ENCODE peak calls at places on chromosomes 16 and 17, in eight cellular contexts. P, H, X, E, T, Z, I and V are unnamed samples.

GRCh38 chr17:39626671-39627169 is at the start of gene PPP1R1B:
- DNase-seq in P (no peak), H (no peak), X (no peak), E (no peak), T (no peak), Z (no peak), I (no peak), V (no peak)

GRCh38 chr16:83147244-83147643 is 520.5 kb downstream of the CDH13 start:
- DNase-seq in P (no peak), H (peak), X (no peak), E (no peak), T (no peak), Z (no peak), I (no peak), V (no peak)

GRCh38 chr17:42536372-42537155 is 523 bp downstream of the NAGLU start:
- DNase-seq in P (peak), H (peak), X (no peak), E (peak), T (no peak), Z (peak), I (peak), V (peak)

GRCh38 chr16:426906-427249 is 1.4 kb downstream of the RAB11FIP3 start:
- DNase-seq in P (no peak), H (no peak), X (no peak), E (no peak), T (no peak), Z (no peak), I (no peak), V (no peak)

GRCh38 chr17:4433515-4434031 is at the start of gene SPNS3:
- DNase-seq in P (no peak), H (no peak), X (peak), E (peak), T (no peak), Z (no peak), I (no peak), V (no peak)

GRCh38 chr16:59126486-59126885 is 392.4 kb upstream of the GOT2 start:
- DNase-seq in P (no peak), H (no peak), X (no peak), E (no peak), T (no peak), Z (no peak), I (no peak), V (no peak)

GRCh38 chr16:30010817-30011504 is at the start of gene DOC2A:
- DNase-seq in P (peak), H (no peak), X (no peak), E (no peak), T (no peak), Z (no peak), I (no peak), V (no peak)

GRCh38 chr16:85103096-85104079 is 8.9 kb downstream of the CIBAR2 start:
- DNase-seq in P (no peak), H (no peak), X (peak), E (no peak), T (no peak), Z (no peak), I (no peak), V (no peak)

GRCh38 chr16:1152651-1153259 is at the start of gene CACNA1H:
- DNase-seq in P (peak), H (no peak), X (peak), E (peak), T (no peak), Z (no peak), I (no peak), V (peak)

GRCh38 chr17:50993544-50993943 is 127.1 kb downstream of the SPAG9 start:
- DNase-seq in P (no peak), H (no peak), X (no peak), E (no peak), T (no peak), Z (no peak), I (no peak), V (no peak)

GRCh38 chr17:31216053-31216751 is 80.8 kb downstream of the OMG start:
- DNase-seq in P (peak), H (peak), X (peak), E (no peak), T (no peak), Z (no peak), I (no peak), V (no peak)

GRCh38 chr16:2090819-2091721 is 43.3 kb downstream of the TSC2 start:
- DNase-seq in P (peak), H (no peak), X (no peak), E (no peak), T (no peak), Z (no peak), I (no peak), V (peak)